ENCODE peak calls at places on chromosomes 12 and 14, in five cellular contexts. F, K, I, A and O are unnamed samples.

GRCh38 chr14:78254911-78255431 is 84.8 kb downstream of the NRXN3 start:
- DNase-seq in F (no peak), K (no peak), I (no peak), A (no peak), O (no peak)

GRCh38 chr12:55899035-55899434 is 28.7 kb downstream of the PYM1 start:
- DNase-seq in F (no peak), K (no peak), I (no peak), A (no peak), O (no peak)

GRCh38 chr12:59181378-59181777 is 261.1 kb upstream of the LRIG3 start:
- DNase-seq in F (no peak), K (no peak), I (no peak), A (no peak), O (no peak)

GRCh38 chr12:2582631-2583616 is 211.8 kb upstream of the FKBP4 start:
- DNase-seq in F (peak; percentile 70), K (peak; percentile 75), I (peak; percentile 55), A (peak; percentile 92), O (peak; percentile 69)

GRCh38 chr14:102849522-102850379 is 72.5 kb downstream of the TRAF3 start:
- DNase-seq in F (peak; percentile 63), K (peak; percentile 43), I (no peak), A (peak; percentile 73), O (no peak)

GRCh38 chr12:29226621-29227020 is 77.5 kb downstream of the FAR2 start:
- DNase-seq in F (no peak), K (no peak), I (no peak), A (no peak), O (no peak)

GRCh38 chr12:82430541-82431145 is 72.3 kb downstream of the METTL25 start:
- DNase-seq in F (no peak), K (no peak), I (no peak), A (no peak), O (no peak)

GRCh38 chr12:91111366-91112321 is at the start of gene LUM:
- DNase-seq in F (no peak), K (no peak), I (no peak), A (peak; percentile 17), O (peak; percentile 40)

GRCh38 chr14:39491134-39491541 is 58.9 kb upstream of the FBXO33 start:
- DNase-seq in F (no peak), K (no peak), I (peak; percentile 15), A (peak; percentile 1), O (no peak)

GRCh38 chr12:81492131-81492720 is 266.9 kb downstream of the PPFIA2 start:
- DNase-seq in F (no peak), K (no peak), I (no peak), A (no peak), O (no peak)

GRCh38 chr12:132275110-132275531 is 54.3 kb downstream of the GALNT9 start:
- DNase-seq in F (peak; percentile 43), K (peak; percentile 28), I (peak; percentile 92), A (peak; percentile 77), O (no peak)

GRCh38 chr14:52950898-52951729 is at the start of gene FERMT2:
- DNase-seq in F (peak; percentile 76), K (peak; percentile 86), I (peak; percentile 78), A (peak; percentile 98), O (peak; percentile 94)

GRCh38 chr14:55951366-55952206 is 166.6 kb upstream of the PELI2 start:
- DNase-seq in F (no peak), K (no peak), I (no peak), A (no peak), O (no peak)

GRCh38 chr14:48417715-48418500 is 742.5 kb upstream of the MDGA2 start:
- DNase-seq in F (no peak), K (no peak), I (no peak), A (no peak), O (no peak)

GRCh38 chr14:53325176-53325806 is 172.2 kb upstream of the DDHD1 start:
- DNase-seq in F (no peak), K (no peak), I (no peak), A (peak; percentile 7), O (no peak)

GRCh38 chr12:40819427-40820108 is 127.3 kb downstream of the CNTN1 start:
- DNase-seq in F (no peak), K (no peak), I (no peak), A (no peak), O (no peak)

GRCh38 chr14:23306113-23306411 is 571 bp upstream of the BCL2L2 start:
- DNase-seq in F (no peak), K (no peak), I (no peak), A (no peak), O (no peak)

GRCh38 chr14:42222924-42223471 is 616.3 kb downstream of the LRFN5 start:
- DNase-seq in F (peak; percentile 8), K (no peak), I (no peak), A (no peak), O (no peak)

GRCh38 chr14:19878029-19878642 is 3.2 kb downstream of the OR4K2 start:
- DNase-seq in F (no peak), K (no peak), I (no peak), A (peak; percentile 19), O (no peak)

GRCh38 chr14:69038449-69039286 is 59.6 kb upstream of the ACTN1 start:
- DNase-seq in F (no peak), K (no peak), I (peak; percentile 35), A (peak; percentile 70), O (no peak)

GRCh38 chr12:56716933-56717880 is 7.9 kb downstream of the NACA start:
- DNase-seq in F (no peak), K (no peak), I (no peak), A (no peak), O (no peak)

GRCh38 chr12:117774986-117775775 is 193.6 kb downstream of the KSR2 start:
- DNase-seq in F (no peak), K (no peak), I (no peak), A (no peak), O (no peak)

GRCh38 chr14:61196792-61197191 is 84.3 kb downstream of the TMEM30B start:
- DNase-seq in F (no peak), K (no peak), I (peak; percentile 27), A (no peak), O (no peak)

GRCh38 chr12:14010989-14011388 is 29.6 kb upstream of the GRIN2B start:
- DNase-seq in F (no peak), K (no peak), I (no peak), A (no peak), O (no peak)

GRCh38 chr14:50001146-50001998 is 108.5 kb downstream of the ARF6 start:
- DNase-seq in F (peak; percentile 78), K (peak; percentile 75), I (peak; percentile 65), A (no peak), O (no peak)

GRCh38 chr14:44803239-44803905 is 158.4 kb downstream of the KLHL28 start:
- DNase-seq in F (no peak), K (no peak), I (peak; percentile 26), A (peak; percentile 32), O (no peak)

DNA sequence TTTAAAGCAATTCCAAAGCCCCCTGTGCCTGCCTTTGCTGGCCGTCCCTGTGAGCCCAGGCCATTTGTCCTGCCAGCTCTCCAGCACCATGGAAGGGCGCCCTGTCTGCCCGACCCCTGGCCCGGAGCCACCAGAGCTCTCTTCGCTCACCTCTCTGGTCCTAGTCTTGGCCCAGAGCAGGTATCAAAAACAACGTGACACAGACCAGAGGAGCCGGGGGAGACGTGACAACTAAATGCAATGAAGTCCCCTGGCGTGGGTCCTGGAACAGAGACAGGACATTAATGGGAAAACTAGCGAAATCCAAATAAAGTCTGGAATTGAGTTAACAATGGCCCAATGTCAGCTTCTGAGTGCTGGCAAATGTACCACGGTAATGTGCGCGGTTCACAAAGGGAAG is 83.2 kb upstream of the DIO3 start:
- DNase-seq in F (no peak), K (peak; percentile 21), I (no peak), A (no peak), O (peak; percentile 41)
- TF ChIP-seq EP300 in F (no peak), K (no peak), I (no peak), A (no peak), O (no peak)

DNA sequence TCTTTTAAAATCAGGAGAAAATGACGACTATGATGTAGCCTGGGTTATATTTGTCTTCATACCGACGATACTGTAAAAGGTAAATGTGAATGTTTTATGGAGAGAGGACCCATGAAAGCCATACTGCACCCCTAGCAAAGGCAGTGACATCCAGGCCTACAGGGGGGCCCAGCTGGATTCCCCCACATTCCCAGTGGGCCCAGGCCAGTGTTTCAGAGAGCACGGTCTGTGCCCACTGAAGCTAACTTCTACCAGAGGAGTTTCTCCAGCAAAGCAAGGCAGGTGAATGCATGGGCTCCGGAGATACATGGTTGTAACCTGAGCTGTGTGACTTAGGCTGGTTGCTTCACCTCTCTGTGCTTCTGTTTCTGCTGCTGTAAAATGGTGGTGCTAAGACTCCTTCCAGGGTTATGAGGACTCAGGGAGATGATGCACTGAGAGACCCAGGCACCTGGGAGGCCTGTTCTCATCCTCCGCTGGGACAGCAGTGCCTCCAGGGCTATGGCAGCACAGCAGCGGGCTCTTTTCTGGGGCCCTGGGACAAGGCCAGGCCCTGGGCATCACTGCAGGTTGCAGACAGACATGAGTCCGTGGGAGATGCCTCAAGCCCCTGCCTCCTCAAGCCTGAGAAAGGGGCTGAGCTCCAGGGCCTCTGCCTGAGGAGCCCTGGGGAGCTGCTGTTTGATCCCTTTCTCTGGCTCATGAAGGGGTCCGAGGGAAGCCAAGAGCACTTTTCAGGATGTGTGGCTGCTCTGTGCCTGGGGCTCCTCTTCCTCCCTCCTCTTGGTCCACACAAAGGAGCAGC is 73.7 kb downstream of the SERPINA3 start:
- DNase-seq in F (no peak), K (no peak), I (no peak), A (peak; percentile 5), O (no peak)
- TF ChIP-seq CTCF in F (no peak), K (no peak), I (no peak), A (no peak), O (no peak)

GRCh38 chr12:122882908-122883563 is 12.9 kb downstream of the VPS37B start:
- DNase-seq in F (no peak), K (no peak), I (no peak), A (no peak), O (no peak)

GRCh38 chr12:122878780-122879612 is 16.9 kb downstream of the VPS37B start:
- DNase-seq in F (no peak), K (peak; percentile 24), I (no peak), A (no peak), O (no peak)

GRCh38 chr12:122876724-122877123 is 19.2 kb downstream of the VPS37B start:
- DNase-seq in F (no peak), K (peak; percentile 23), I (no peak), A (no peak), O (no peak)

GRCh38 chr12:122880668-122881067 is 15.3 kb downstream of the VPS37B start:
- DNase-seq in F (no peak), K (no peak), I (peak; percentile 65), A (peak; percentile 71), O (no peak)

GRCh38 chr12:122880155-122880605 is 15.7 kb downstream of the VPS37B start:
- DNase-seq in F (no peak), K (no peak), I (no peak), A (no peak), O (no peak)
- H3K27ac ChIP-seq in F (no peak overlapping the region), K (peak overlapping the region; percentile 49), I (no peak overlapping the region), A (no peak overlapping the region), O (no peak overlapping the region)

DNA sequence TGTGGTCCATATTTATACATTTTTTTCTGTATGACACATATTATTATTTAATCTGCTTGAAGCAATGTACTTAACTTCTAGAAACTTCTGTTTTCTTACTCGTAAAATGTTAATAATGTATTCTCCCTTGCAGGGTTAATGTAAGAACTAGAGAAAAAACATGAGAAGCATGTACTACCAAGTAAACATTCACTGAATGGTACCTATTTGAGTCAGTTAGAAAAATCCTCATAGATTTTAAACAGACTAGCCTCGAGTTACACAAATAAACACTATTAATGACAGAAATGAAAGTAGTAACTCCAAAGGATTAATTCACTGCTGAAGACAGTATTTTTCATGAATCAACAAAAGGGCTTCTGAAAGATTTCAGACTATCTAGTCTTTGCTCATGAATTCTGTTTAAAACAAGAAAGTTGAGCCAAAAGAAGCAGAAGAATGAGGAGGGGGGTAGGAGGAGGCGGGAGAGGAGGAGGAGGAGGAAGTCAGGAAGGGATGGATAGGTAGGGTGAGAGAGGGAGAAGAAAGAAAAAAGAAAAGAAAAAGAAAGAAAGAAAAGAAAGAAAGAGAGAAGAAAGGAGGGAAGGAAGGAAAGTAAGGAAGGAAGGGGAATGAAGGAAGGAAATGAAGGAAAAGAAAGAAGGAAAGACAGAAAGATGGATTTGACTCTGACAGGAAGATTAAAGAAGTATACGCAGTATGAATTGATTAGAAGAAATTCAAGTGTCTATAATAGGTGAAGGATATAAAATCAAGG is 68.2 kb upstream of the CCDC91 start:
- DNase-seq in F (no peak), K (no peak), I (no peak), A (no peak), O (no peak)
- TF ChIP-seq EP300 in F (no peak), K (no peak), I (no peak), A (no peak), O (no peak)